ENCODE peak calls at places on chromosomes 4 and X, in nine cellular contexts. F is cardiac muscle cell; M is ELF-1; N is fibroblast of gingiva; D is GM03348; P is CMK; J is activated naive CD4-positive, alpha-beta T cell treated with Interleukin-2 at 50 U/mL for 16 hours; U is GM12865; S is sigmoid colon. A is an unnamed sample.

GRCh38 chr4:75745721-75746199 is 21.4 kb downstream of the USO1 start:
- DNase-seq in J (no peak), U (no peak), F (no peak), P (peak), S (no peak), N (no peak), D (no peak), M (no peak), A (no peak)

GRCh38 chrX:108020631-108021030 is 24.2 kb upstream of the VSIG1 start:
- DNase-seq in N (no peak), F (peak), J (peak), P (no peak), U (peak), S (no peak), D (peak), M (peak), A (no peak)

GRCh38 chrX:15269618-15270521 is at the start of gene ASB9:
- DNase-seq in U (peak), S (no peak), F (peak), P (peak), D (peak), M (peak), N (peak), J (peak), A (peak)

GRCh38 chr4:133592106-133592505 is 443.0 kb downstream of the PCDH10 start:
- DNase-seq in J (no peak), U (no peak), F (no peak), D (no peak), P (no peak), M (no peak), N (no peak), S (no peak), A (no peak)

GRCh38 chrX:18931972-18932371 is 51.9 kb downstream of the PHKA2 start:
- DNase-seq in F (peak), U (peak), J (no peak), P (no peak), M (peak), D (peak), N (peak), S (no peak), A (no peak)

GRCh38 chrX:57900961-57901360 is 9.3 kb downstream of the ZXDA start:
- DNase-seq in J (no peak), D (peak), S (no peak), M (no peak), N (peak), P (no peak), F (no peak), U (no peak), A (no peak)

GRCh38 chr4:138796761-138797160 is 218.8 kb upstream of the NOCT start:
- DNase-seq in J (no peak), M (no peak), P (no peak), U (no peak), N (no peak), S (no peak), F (no peak), D (no peak), A (no peak)

GRCh38 chr4:8863759-8864682 is 7.6 kb downstream of the HMX1 start:
- DNase-seq in P (no peak), S (no peak), F (no peak), D (no peak), M (no peak), J (no peak), U (no peak), N (no peak), A (no peak)

GRCh38 chrX:40176256-40176978 is 78.7 kb upstream of the BCOR start:
- DNase-seq in U (peak), M (peak), P (peak), N (peak), J (peak), F (peak), D (peak), S (peak), A (peak)

GRCh38 chr4:93684571-93684970 is 144.0 kb upstream of the ATOH1 start:
- DNase-seq in S (no peak), D (no peak), N (no peak), U (no peak), F (no peak), J (no peak), P (no peak), M (peak), A (no peak)

GRCh38 chr4:6307891-6308290 is 38.2 kb downstream of the WFS1 start:
- DNase-seq in U (no peak), N (no peak), D (no peak), S (no peak), P (no peak), M (no peak), F (no peak), J (no peak), A (no peak)

GRCh38 chrX:37580080-37580479 is 8.6 kb downstream of the LANCL3 start:
- DNase-seq in N (no peak), D (no peak), P (no peak), U (no peak), F (no peak), S (no peak), J (no peak), M (no peak), A (no peak)

GRCh38 chr4:151455212-151455611 is 46.2 kb downstream of the FHIP1A start:
- DNase-seq in M (no peak), S (no peak), U (no peak), J (no peak), P (no peak), N (no peak), D (no peak), F (no peak), A (no peak)

GRCh38 chr4:140426610-140427103 is 791 bp downstream of the CLGN start:
- DNase-seq in M (peak), S (no peak), P (no peak), D (no peak), N (no peak), F (peak), U (no peak), J (no peak), A (peak)

GRCh38 chrX:71632923-71633657 is 14.8 kb upstream of the CXCR3 start:
- DNase-seq in M (no peak), D (no peak), U (no peak), J (no peak), F (peak), P (no peak), S (no peak), N (no peak), A (no peak)

GRCh38 chr4:3256230-3257124 is 7.5 kb downstream of the MSANTD1 start:
- DNase-seq in J (no peak), D (no peak), P (no peak), M (no peak), S (peak), F (no peak), N (no peak), U (no peak), A (no peak)

GRCh38 chr4:8836664-8837171 is 34.9 kb downstream of the HMX1 start:
- DNase-seq in J (no peak), U (no peak), N (no peak), M (no peak), F (no peak), S (peak), P (no peak), D (no peak), A (no peak)

GRCh38 chr4:139368990-139369389 is 66.7 kb upstream of the NDUFC1 start:
- DNase-seq in N (peak), D (no peak), P (no peak), F (no peak), S (no peak), M (no peak), J (no peak), U (no peak), A (no peak)

GRCh38 chrX:23945206-23945605 is 37.4 kb downstream of the CXorf58 start:
- DNase-seq in F (no peak), M (no peak), J (no peak), P (no peak), S (no peak), U (no peak), N (no peak), D (no peak), A (no peak)

GRCh38 chr4:102787096-102787867 is 26.5 kb upstream of the MANBA start:
- DNase-seq in P (no peak), M (no peak), F (no peak), D (peak), S (no peak), J (no peak), N (peak), U (no peak), A (no peak)

GRCh38 chr4:108144451-108144850 is 24.3 kb downstream of the LEF1 start:
- DNase-seq in N (no peak), S (no peak), D (no peak), J (peak), F (no peak), U (no peak), M (no peak), P (no peak), A (peak)

GRCh38 chrX:47900833-47901232 is 64.1 kb downstream of the ZNF81 start:
- DNase-seq in F (no peak), D (no peak), M (no peak), U (no peak), N (no peak), P (no peak), S (no peak), J (no peak), A (no peak)

GRCh38 chr4:3346146-3346545 is 53.3 kb downstream of the RGS12 start:
- DNase-seq in N (peak), J (no peak), U (peak), F (peak), P (peak), D (peak), M (no peak), S (no peak), A (no peak)

GRCh38 chr4:73589261-73589847 is 30.9 kb downstream of the RASSF6 start:
- DNase-seq in D (peak), N (peak), F (no peak), S (no peak), U (peak), P (no peak), J (no peak), M (no peak), A (no peak)

GRCh38 chrX:109840585-109840984 is 107.5 kb upstream of the ACSL4 start:
- DNase-seq in S (peak), M (peak), F (no peak), N (peak), J (no peak), D (peak), P (no peak), U (no peak), A (no peak)

A was measured in activated naive CD8-positive, alpha-beta T cell treated with anti-CD3 and anti-CD28 coated beads for 36 hours.